ENCODE peak calls at places on chromosomes 1 and 21, in five cellular contexts. One of them, this sample, is unnamed.

GRCh38 chr1:15617874-15618684 is 821 bp downstream of the DDI2 start:
- DNase-seq in AG10803: no peak
- DNase-seq in amniotic stem cell: no peak
- DNase-seq in nephron progenitor cell: no peak
- DNase-seq in suprapubic skin: peak
- DNase-seq in this sample: no peak

GRCh38 chr1:158951956-158952355 is 20.6 kb downstream of the PYHIN1 start:
- DNase-seq in AG10803: no peak
- DNase-seq in amniotic stem cell: no peak
- DNase-seq in nephron progenitor cell: no peak
- DNase-seq in suprapubic skin: no peak
- DNase-seq in this sample: no peak

GRCh38 chr1:238252033-238252802 is 361.5 kb upstream of the ZP4 start:
- DNase-seq in AG10803: peak
- DNase-seq in amniotic stem cell: peak
- DNase-seq in nephron progenitor cell: peak
- DNase-seq in suprapubic skin: no peak
- DNase-seq in this sample: no peak

GRCh38 chr1:22709227-22709626 is 1.4 kb upstream of the EPHB2 start:
- DNase-seq in AG10803: no peak
- DNase-seq in amniotic stem cell: no peak
- DNase-seq in nephron progenitor cell: no peak
- DNase-seq in suprapubic skin: no peak
- DNase-seq in this sample: no peak

GRCh38 chr1:2273401-2274090 is 45.4 kb downstream of the SKI start:
- DNase-seq in AG10803: no peak
- DNase-seq in amniotic stem cell: no peak
- DNase-seq in nephron progenitor cell: peak
- DNase-seq in suprapubic skin: no peak
- DNase-seq in this sample: no peak

GRCh38 chr1:29513357-29513756 is 277.0 kb downstream of the PTPRU start:
- DNase-seq in AG10803: peak
- DNase-seq in amniotic stem cell: peak
- DNase-seq in nephron progenitor cell: peak
- DNase-seq in suprapubic skin: peak
- DNase-seq in this sample: no peak

GRCh38 chr1:21938791-21939538 is 1.9 kb upstream of the HSPG2 start:
- DNase-seq in AG10803: no peak
- DNase-seq in amniotic stem cell: no peak
- DNase-seq in nephron progenitor cell: no peak
- DNase-seq in suprapubic skin: no peak
- DNase-seq in this sample: no peak

GRCh38 chr1:58585591-58586151 is 8.6 kb upstream of the TACSTD2 start:
- DNase-seq in AG10803: peak
- DNase-seq in amniotic stem cell: no peak
- DNase-seq in nephron progenitor cell: no peak
- DNase-seq in suprapubic skin: no peak
- DNase-seq in this sample: no peak

GRCh38 chr1:206507395-206508129 is at the start of gene RASSF5:
- DNase-seq in AG10803: peak
- DNase-seq in amniotic stem cell: no peak
- DNase-seq in nephron progenitor cell: peak
- DNase-seq in suprapubic skin: peak
- DNase-seq in this sample: peak

GRCh38 chr1:161439280-161440232 is 65.7 kb upstream of the FCGR2A start:
- DNase-seq in AG10803: no peak
- DNase-seq in amniotic stem cell: no peak
- DNase-seq in nephron progenitor cell: peak
- DNase-seq in suprapubic skin: peak
- DNase-seq in this sample: no peak

GRCh38 chr1:163412216-163412615 is 90.5 kb downstream of the NUF2 start:
- DNase-seq in AG10803: no peak
- DNase-seq in amniotic stem cell: no peak
- DNase-seq in nephron progenitor cell: no peak
- DNase-seq in suprapubic skin: no peak
- DNase-seq in this sample: no peak

GRCh38 chr1:166695115-166695514 is 144.2 kb upstream of the POGK start:
- DNase-seq in AG10803: no peak
- DNase-seq in amniotic stem cell: no peak
- DNase-seq in nephron progenitor cell: no peak
- DNase-seq in suprapubic skin: no peak
- DNase-seq in this sample: no peak

GRCh38 chr1:93848352-93848883 is 30.6 kb downstream of the DNTTIP2 start:
- DNase-seq in AG10803: no peak
- DNase-seq in amniotic stem cell: no peak
- DNase-seq in nephron progenitor cell: no peak
- DNase-seq in suprapubic skin: no peak
- DNase-seq in this sample: no peak

GRCh38 chr1:210438928-210439841 is 110.5 kb downstream of the HHAT start:
- DNase-seq in AG10803: peak
- DNase-seq in amniotic stem cell: peak
- DNase-seq in nephron progenitor cell: no peak
- DNase-seq in suprapubic skin: no peak
- DNase-seq in this sample: no peak

GRCh38 chr21:21740207-21740606 is 742.0 kb downstream of the NCAM2 start:
- DNase-seq in AG10803: no peak
- DNase-seq in amniotic stem cell: no peak
- DNase-seq in nephron progenitor cell: no peak
- DNase-seq in suprapubic skin: no peak
- DNase-seq in this sample: no peak

GRCh38 chr1:39205102-39205780 is 746 bp downstream of the MACF1 start:
- DNase-seq in AG10803: peak
- DNase-seq in amniotic stem cell: peak
- DNase-seq in nephron progenitor cell: no peak
- DNase-seq in suprapubic skin: no peak
- DNase-seq in this sample: no peak

GRCh38 chr1:118119111-118119510 is 65.9 kb downstream of the SPAG17 start:
- DNase-seq in AG10803: no peak
- DNase-seq in amniotic stem cell: no peak
- DNase-seq in nephron progenitor cell: no peak
- DNase-seq in suprapubic skin: no peak
- DNase-seq in this sample: no peak

GRCh38 chr21:43812139-43812821 is 22.9 kb downstream of the RRP1 start:
- DNase-seq in AG10803: peak
- DNase-seq in amniotic stem cell: no peak
- DNase-seq in nephron progenitor cell: no peak
- DNase-seq in suprapubic skin: no peak
- DNase-seq in this sample: no peak

GRCh38 chr1:9384751-9385245 is 92.1 kb downstream of the SPSB1 start:
- DNase-seq in AG10803: peak
- DNase-seq in amniotic stem cell: no peak
- DNase-seq in nephron progenitor cell: peak
- DNase-seq in suprapubic skin: no peak
- DNase-seq in this sample: no peak

GRCh38 chr1:2970311-2971145 is 50.7 kb upstream of the ACTRT2 start:
- DNase-seq in AG10803: no peak
- DNase-seq in amniotic stem cell: no peak
- DNase-seq in nephron progenitor cell: no peak
- DNase-seq in suprapubic skin: peak
- DNase-seq in this sample: no peak

GRCh38 chr1:10779201-10779600 is 17.2 kb downstream of the CASZ1 start:
- DNase-seq in AG10803: no peak
- DNase-seq in amniotic stem cell: no peak
- DNase-seq in nephron progenitor cell: no peak
- DNase-seq in suprapubic skin: no peak
- DNase-seq in this sample: no peak

GRCh38 chr21:38645282-38645681 is 147.0 kb upstream of the ERG start:
- DNase-seq in AG10803: peak
- DNase-seq in amniotic stem cell: peak
- DNase-seq in nephron progenitor cell: no peak
- DNase-seq in suprapubic skin: no peak
- DNase-seq in this sample: no peak

GRCh38 chr1:67787746-67788145 is 45.5 kb downstream of the GNG12 start:
- DNase-seq in AG10803: no peak
- DNase-seq in amniotic stem cell: no peak
- DNase-seq in nephron progenitor cell: no peak
- DNase-seq in suprapubic skin: no peak
- DNase-seq in this sample: no peak

GRCh38 chr1:230084408-230085177 is 17.6 kb downstream of the GALNT2 start:
- DNase-seq in AG10803: peak
- DNase-seq in amniotic stem cell: peak
- DNase-seq in nephron progenitor cell: no peak
- DNase-seq in suprapubic skin: no peak
- DNase-seq in this sample: no peak

GRCh38 chr1:149881876-149882275 is 17.5 kb upstream of the BOLA1 start:
- DNase-seq in AG10803: no peak
- DNase-seq in amniotic stem cell: no peak
- DNase-seq in nephron progenitor cell: no peak
- DNase-seq in suprapubic skin: no peak
- DNase-seq in this sample: no peak

GRCh38 chr1:27940297-27940696 is 5.5 kb downstream of the SMPDL3B start:
- DNase-seq in AG10803: peak
- DNase-seq in amniotic stem cell: no peak
- DNase-seq in nephron progenitor cell: peak
- DNase-seq in suprapubic skin: no peak
- DNase-seq in this sample: no peak

GRCh38 chr1:226658538-226659125 is 80.5 kb downstream of the ITPKB start:
- DNase-seq in AG10803: no peak
- DNase-seq in amniotic stem cell: no peak
- DNase-seq in nephron progenitor cell: no peak
- DNase-seq in suprapubic skin: no peak
- DNase-seq in this sample: no peak

GRCh38 chr1:51268675-51269033 is 32.6 kb downstream of the RNF11 start:
- DNase-seq in AG10803: peak
- DNase-seq in amniotic stem cell: no peak
- DNase-seq in nephron progenitor cell: no peak
- DNase-seq in suprapubic skin: no peak
- DNase-seq in this sample: no peak

GRCh38 chr21:36541721-36542139 is 61.8 kb upstream of the CLDN14 start:
- DNase-seq in AG10803: no peak
- DNase-seq in amniotic stem cell: no peak
- DNase-seq in nephron progenitor cell: no peak
- DNase-seq in suprapubic skin: no peak
- DNase-seq in this sample: no peak

GRCh38 chr21:31630062-31630711 is 29.3 kb upstream of the SOD1 start:
- DNase-seq in AG10803: peak
- DNase-seq in amniotic stem cell: no peak
- DNase-seq in nephron progenitor cell: no peak
- DNase-seq in suprapubic skin: no peak
- DNase-seq in this sample: no peak

GRCh38 chr1:3505161-3505560 is 50.7 kb downstream of the ARHGEF16 start:
- DNase-seq in AG10803: no peak
- DNase-seq in amniotic stem cell: no peak
- DNase-seq in nephron progenitor cell: no peak
- DNase-seq in suprapubic skin: no peak
- DNase-seq in this sample: no peak

GRCh38 chr1:190477687-190478192 is at the start of gene BRINP3:
- DNase-seq in AG10803: no peak
- DNase-seq in amniotic stem cell: no peak
- DNase-seq in nephron progenitor cell: no peak
- DNase-seq in suprapubic skin: no peak
- DNase-seq in this sample: no peak

GRCh38 chr1:6259491-6260362 is 1.2 kb downstream of the GPR153 start:
- DNase-seq in AG10803: peak
- DNase-seq in amniotic stem cell: peak
- DNase-seq in nephron progenitor cell: peak
- DNase-seq in suprapubic skin: peak
- DNase-seq in this sample: no peak

GRCh38 chr1:194288284-194288683 is 1101.9 kb upstream of the B3GALT2 start:
- DNase-seq in AG10803: no peak
- DNase-seq in amniotic stem cell: no peak
- DNase-seq in nephron progenitor cell: no peak
- DNase-seq in suprapubic skin: no peak
- DNase-seq in this sample: no peak

GRCh38 chr1:149936076-149936991 is at the start of gene MTMR11:
- DNase-seq in AG10803: no peak
- DNase-seq in amniotic stem cell: no peak
- DNase-seq in nephron progenitor cell: no peak
- DNase-seq in suprapubic skin: no peak
- DNase-seq in this sample: no peak

GRCh38 chr1:108590947-108591346 is 31.0 kb downstream of the EEIG2 start:
- DNase-seq in AG10803: peak
- DNase-seq in amniotic stem cell: peak
- DNase-seq in nephron progenitor cell: no peak
- DNase-seq in suprapubic skin: no peak
- DNase-seq in this sample: no peak

GRCh38 chr1:147719029-147719703 is 41.2 kb downstream of the GJA5 start:
- DNase-seq in AG10803: no peak
- DNase-seq in amniotic stem cell: no peak
- DNase-seq in nephron progenitor cell: no peak
- DNase-seq in suprapubic skin: no peak
- DNase-seq in this sample: no peak